ENCODE peak calls at places on chromosomes 2 and 18, in six cellular contexts. D is HCT116, Y is stomach, J is K562, F is breast epithelium, G is endothelial cell of umbilical vein. W is an unnamed sample.

GRCh38 chr2:239006886-239007285 is 159.0 kb downstream of the TWIST2 start:
- DNase-seq in J (no peak), F (no peak), G (no peak), Y (peak; percentile 23), D (no peak), W (no peak)

GRCh38 chr18:31241900-31242409 is 76.0 kb upstream of the DSG1 start:
- DNase-seq in D (peak; percentile 99), G (no peak), Y (no peak), J (peak; percentile 38), F (peak; percentile 70), W (no peak)

GRCh38 chr2:26847663-26848335 is at the start of gene DPYSL5:
- DNase-seq in D (peak; percentile 10), G (no peak), Y (no peak), J (peak; percentile 91), F (no peak), W (no peak)

GRCh38 chr2:105734762-105735538 is 9.8 kb upstream of the NCK2 start:
- DNase-seq in G (no peak), Y (no peak), F (no peak), J (no peak), D (no peak), W (no peak)

GRCh38 chr2:100554788-100555407 is 7.9 kb upstream of the PDCL3 start:
- DNase-seq in F (no peak), G (no peak), D (no peak), J (no peak), Y (no peak), W (no peak)

GRCh38 chr2:140835079-140835478 is 1295.7 kb downstream of the LRP1B start:
- DNase-seq in D (no peak), G (peak; percentile 30), F (no peak), Y (no peak), J (no peak), W (no peak)

GRCh38 chr2:235703711-235704295 is 210.0 kb downstream of the AGAP1 start:
- DNase-seq in D (no peak), Y (no peak), F (no peak), J (no peak), G (no peak), W (no peak)

GRCh38 chr2:191155608-191156071 is 4.8 kb upstream of the STAT4 start:
- DNase-seq in G (peak; percentile 69), J (no peak), Y (no peak), F (no peak), D (peak; percentile 42), W (peak; percentile 24)

GRCh38 chr18:21703241-21703820 is 1.2 kb downstream of the ABHD3 start:
- DNase-seq in G (no peak), J (peak; percentile 18), Y (peak; percentile 34), F (no peak), D (no peak), W (no peak)

GRCh38 chr2:188897096-188897495 is 77.1 kb upstream of the COL3A1 start:
- DNase-seq in J (no peak), D (no peak), Y (no peak), G (no peak), F (no peak), W (no peak)

GRCh38 chr2:45743531-45744391 is 92.3 kb downstream of the PRKCE start:
- DNase-seq in D (no peak), Y (no peak), F (no peak), J (no peak), G (peak; percentile 50), W (no peak)

GRCh38 chr18:75544496-75544895 is 117.0 kb upstream of the SMIM21 start:
- DNase-seq in G (no peak), J (no peak), D (peak; percentile 42), F (no peak), Y (no peak), W (no peak)

GRCh38 chr2:204315236-204315662 is 230.0 kb upstream of the PARD3B start:
- DNase-seq in F (no peak), Y (peak; percentile 51), G (no peak), D (no peak), J (no peak), W (no peak)

GRCh38 chr2:165277295-165277694 is 38.1 kb downstream of the SCN2A start:
- DNase-seq in Y (no peak), D (no peak), J (no peak), F (no peak), G (no peak), W (peak; percentile 39)

GRCh38 chr18:49920731-49921130 is 107.4 kb upstream of the ACAA2 start:
- DNase-seq in D (no peak), J (no peak), Y (no peak), F (no peak), G (no peak), W (no peak)

GRCh38 chr2:233076749-233077148 is 16.6 kb downstream of the INPP5D start:
- DNase-seq in Y (no peak), F (no peak), G (peak; percentile 65), J (no peak), D (no peak), W (no peak)

GRCh38 chr2:55916473-55917049 is 7.0 kb downstream of the EFEMP1 start:
- DNase-seq in G (peak; percentile 80), F (no peak), J (no peak), Y (no peak), D (no peak), W (no peak)

GRCh38 chr2:74205586-74205985 is 7.2 kb downstream of the MTHFD2 start:
- DNase-seq in G (no peak), F (peak; percentile 80), D (no peak), J (no peak), Y (peak; percentile 65), W (no peak)

GRCh38 chr2:149018971-149019370 is 19.5 kb upstream of the LYPD6B start:
- DNase-seq in G (no peak), D (no peak), Y (no peak), J (no peak), F (no peak), W (no peak)

DNA sequence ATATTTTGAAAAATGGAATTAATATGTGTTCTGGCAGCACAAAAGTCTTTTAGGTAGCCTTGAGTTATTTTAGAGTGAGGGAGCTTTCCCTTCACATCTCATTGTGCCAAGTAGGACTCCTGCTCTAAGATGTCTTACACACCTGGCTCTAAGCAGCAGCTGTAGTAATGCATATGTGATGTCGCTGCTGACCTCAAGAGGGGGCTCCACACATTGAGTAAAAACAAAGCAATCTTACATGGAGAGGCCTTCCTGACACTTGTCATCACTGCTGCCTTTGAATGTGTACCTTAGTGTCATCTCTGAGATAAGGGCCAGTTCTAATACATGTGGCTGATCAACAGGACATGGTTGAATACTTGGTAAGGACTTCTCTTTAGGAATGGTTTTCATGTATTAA is 75.8 kb downstream of the ACTR3 start:
- DNase-seq in J (peak; percentile 32), F (no peak), G (peak; percentile 66), Y (no peak), D (peak; percentile 38), W (no peak)
- TF ChIP-seq POLR2AphosphoS5 in J (no peak), F (no peak), G (peak; percentile 21), Y (no peak), D (no peak), W (no peak)

GRCh38 chr2:160039166-160039903 is 23.1 kb downstream of the PLA2R1 start:
- DNase-seq in D (no peak), G (peak; percentile 100), J (no peak), F (no peak), Y (no peak), W (no peak)

GRCh38 chr2:160036736-160037135 is 25.7 kb downstream of the PLA2R1 start:
- DNase-seq in D (no peak), G (no peak), F (no peak), J (no peak), Y (no peak), W (no peak)

GRCh38 chr2:160033732-160034392 is 28.6 kb downstream of the PLA2R1 start:
- DNase-seq in D (no peak), G (peak; percentile 87), F (no peak), J (no peak), Y (no peak), W (no peak)

GRCh38 chr2:160034396-160034795 is 28.0 kb downstream of the PLA2R1 start:
- DNase-seq in J (no peak), G (no peak), D (no peak), Y (no peak), F (no peak), W (no peak)

GRCh38 chr2:160035125-160035524 is 27.3 kb downstream of the PLA2R1 start:
- DNase-seq in J (no peak), D (no peak), G (no peak), F (no peak), Y (no peak), W (no peak)
- H3K36me3 ChIP-seq in J (no peaks in the 10 kb centered on the region), D (no peaks in the 10 kb centered on the region), G (no peaks in the 10 kb centered on the region), F (peaks cover 3% of the 10 kb centered on the region), Y (no peaks in the 10 kb centered on the region), W (no peaks in the 10 kb centered on the region)

GRCh38 chr18:13221821-13222220 is 3.3 kb downstream of the LDLRAD4 start:
- DNase-seq in D (no peak), Y (no peak), G (no peak), F (no peak), J (no peak), W (no peak)

GRCh38 chr18:13219012-13219396 is 444 bp downstream of the LDLRAD4 start:
- DNase-seq in D (no peak), F (no peak), Y (no peak), J (no peak), G (no peak), W (no peak)

GRCh38 chr18:13218376-13219011 is at the start of gene LDLRAD4:
- DNase-seq in Y (peak; percentile 39), F (no peak), G (peak; percentile 34), J (no peak), D (no peak), W (no peak)

GRCh38 chr18:13219576-13219975 is 1.0 kb downstream of the LDLRAD4 start:
- DNase-seq in Y (no peak), G (no peak), F (no peak), J (no peak), D (no peak), W (no peak)

GRCh38 chr18:13220326-13220991 is 1.9 kb downstream of the LDLRAD4 start:
- DNase-seq in D (no peak), F (no peak), G (no peak), Y (peak; percentile 45), J (no peak), W (no peak)
- TF ChIP-seq POLR2AphosphoS5 in D (no peak), F (no peak), G (no peak), Y (peak; percentile 17), J (no peak), W (no peak)

GRCh38 chr2:171470129-171470528 is 36.1 kb downstream of the DCAF17 start:
- DNase-seq in Y (no peak), D (no peak), J (no peak), G (no peak), F (no peak), W (no peak)
- H3K36me3 ChIP-seq in Y (peaks cover 51% of the 10 kb centered on the region), D (peaks cover 11% of the 10 kb centered on the region), J (peaks cover 69% of the 10 kb centered on the region), G (no peaks in the 10 kb centered on the region), F (no peaks in the 10 kb centered on the region), W (peaks cover 53% of the 10 kb centered on the region)

GRCh38 chr18:59478591-59478990 is 119.5 kb upstream of the LMAN1 start:
- DNase-seq in G (no peak), D (no peak), J (no peak), Y (no peak), F (no peak), W (peak; percentile 63)
- TF ChIP-seq POLR2AphosphoS5 in G (no peak), D (no peak), J (no peak), Y (no peak), F (no peak), W (no peak)

GRCh38 chr18:64693756-64694155 is 544.9 kb upstream of the LINC00305 start:
- DNase-seq in J (no peak), F (no peak), Y (no peak), G (no peak), D (no peak), W (no peak)
- H3K36me3 ChIP-seq in J (no peaks in the 10 kb centered on the region), F (no peaks in the 10 kb centered on the region), Y (no peaks in the 10 kb centered on the region), G (no peaks in the 10 kb centered on the region), D (no peaks in the 10 kb centered on the region), W (no peaks in the 10 kb centered on the region)